ENCODE peak calls at places on chromosomes 2 and 18, in nine cellular contexts. E is astrocyte of the spinal cord; R is amygdala; D is activated CD8-positive, alpha-beta memory T cell treated with anti-CD3 and anti-CD28 coated beads for 48 hours; F is putamen; J is ovary; M is cardiac muscle cell; H is pancreas; U is GM04504. V is an unnamed sample.

GRCh38 chr18:43034683-43035500 is 80.6 kb downstream of the RIT2 start:
- DNase-seq in M (no peak), F (no peak), U (no peak), E (no peak), J (no peak), D (no peak), R (no peak), H (no peak), V (no peak)

GRCh38 chr2:238851751-238852150 is 3.9 kb downstream of the TWIST2 start:
- DNase-seq in M (no peak), D (no peak), J (no peak), R (no peak), U (no peak), E (no peak), F (no peak), H (no peak), V (no peak)

GRCh38 chr2:237242091-237242536 is 156.4 kb downstream of the COPS8 start:
- DNase-seq in J (no peak), R (no peak), H (no peak), F (no peak), E (no peak), M (no peak), D (no peak), U (no peak), V (no peak)

GRCh38 chr18:58362027-58362575 is 266.8 kb downstream of the ALPK2 start:
- DNase-seq in M (peak; percentile 93), D (no peak), F (peak; percentile 53), E (peak; percentile 95), H (no peak), R (peak; percentile 10), U (peak; percentile 85), J (peak; percentile 66), V (no peak)

GRCh38 chr2:71852141-71852711 is 295.4 kb downstream of the CYP26B1 start:
- DNase-seq in U (no peak), D (no peak), J (no peak), R (no peak), E (no peak), M (peak; percentile 51), F (no peak), H (no peak), V (no peak)

GRCh38 chr2:181752301-181752700 is 72.0 kb upstream of the NEUROD1 start:
- DNase-seq in J (no peak), H (no peak), R (no peak), U (no peak), M (peak; percentile 24), F (no peak), D (no peak), E (no peak), V (no peak)

GRCh38 chr2:36357506-36358316 is 2.1 kb downstream of the CRIM1 start:
- DNase-seq in J (peak; percentile 56), U (no peak), E (peak; percentile 88), M (peak; percentile 76), F (peak; percentile 68), H (no peak), R (peak; percentile 14), D (peak; percentile 10), V (no peak)

GRCh38 chr2:61887684-61888303 is 662 bp downstream of the CCT4 start:
- DNase-seq in M (peak; percentile 53), U (peak; percentile 12), J (no peak), F (no peak), H (no peak), E (peak; percentile 38), D (no peak), R (no peak), V (no peak)

GRCh38 chr2:180442860-180443644 is 436.0 kb upstream of the CWC22 start:
- DNase-seq in H (no peak), F (no peak), M (no peak), E (no peak), J (no peak), D (no peak), R (no peak), U (no peak), V (no peak)

GRCh38 chr18:48949606-48950535 is 894 bp downstream of the SMAD7 start:
- DNase-seq in F (no peak), U (no peak), R (no peak), J (no peak), H (peak; percentile 58), M (peak; percentile 66), D (no peak), E (peak; percentile 53), V (no peak)

GRCh38 chr2:147045113-147045512 is 799.7 kb upstream of the ACVR2A start:
- DNase-seq in H (peak; percentile 55), M (peak; percentile 81), E (peak; percentile 57), U (no peak), R (no peak), J (no peak), D (no peak), F (peak; percentile 14), V (no peak)

GRCh38 chr2:238947920-238948710 is 100.2 kb downstream of the TWIST2 start:
- DNase-seq in F (no peak), E (peak; percentile 87), M (peak; percentile 62), R (no peak), U (peak; percentile 85), J (peak; percentile 62), H (no peak), D (no peak), V (no peak)

GRCh38 chr2:85584857-85585780 is 888 bp downstream of the VAMP5 start:
- DNase-seq in J (no peak), R (no peak), M (peak; percentile 64), F (no peak), U (peak; percentile 43), E (peak; percentile 27), D (no peak), H (peak; percentile 87), V (no peak)

GRCh38 chr18:56221195-56222065 is 417.0 kb downstream of the TXNL1 start:
- DNase-seq in R (no peak), H (peak; percentile 78), E (no peak), M (no peak), F (no peak), U (no peak), D (no peak), J (no peak), V (no peak)

GRCh38 chr2:26887142-26887541 is 39.2 kb downstream of the DPYSL5 start:
- DNase-seq in U (no peak), J (no peak), H (no peak), F (no peak), R (no peak), M (no peak), E (no peak), D (no peak), V (no peak)

GRCh38 chr2:15943914-15944313 is 3.6 kb downstream of the MYCN start:
- DNase-seq in H (no peak), D (no peak), M (peak; percentile 51), E (no peak), U (no peak), F (peak; percentile 73), J (no peak), R (peak; percentile 38), V (no peak)

GRCh38 chr2:62447411-62447810 is 58.6 kb downstream of the TMEM17 start:
- DNase-seq in F (no peak), J (no peak), U (no peak), D (no peak), M (no peak), R (no peak), H (no peak), E (no peak), V (no peak)

GRCh38 chr18:3269241-3269640 is 7.3 kb downstream of the MYL12B start:
- DNase-seq in D (no peak), F (no peak), M (no peak), H (no peak), U (peak; percentile 59), R (no peak), J (no peak), E (no peak), V (no peak)

GRCh38 chr2:84991404-84992151 is 20.6 kb downstream of the KCMF1 start:
- DNase-seq in H (no peak), F (no peak), J (no peak), U (peak; percentile 90), D (no peak), E (peak; percentile 52), M (peak; percentile 33), R (no peak), V (no peak)

GRCh38 chr2:239722760-239723448 is 302.2 kb downstream of the NDUFA10 start:
- DNase-seq in J (no peak), R (no peak), E (no peak), M (no peak), U (no peak), D (no peak), F (no peak), H (no peak), V (no peak)

GRCh38 chr18:49612515-49613033 is 50.7 kb downstream of the LIPG start:
- DNase-seq in U (no peak), H (no peak), E (no peak), D (no peak), F (no peak), R (no peak), M (no peak), J (no peak), V (no peak)

GRCh38 chr2:198054299-198054698 is 249.9 kb downstream of the PLCL1 start:
- DNase-seq in E (peak; percentile 47), R (no peak), U (peak; percentile 28), F (peak; percentile 31), D (no peak), J (peak; percentile 22), H (no peak), M (peak; percentile 49), V (no peak)

GRCh38 chr18:7980136-7980535 is 413.0 kb downstream of the PTPRM start:
- DNase-seq in U (no peak), E (no peak), J (no peak), M (no peak), D (no peak), H (no peak), F (no peak), R (no peak), V (no peak)

GRCh38 chr2:37869304-37869703 is 55.8 kb upstream of the RMDN2 start:
- DNase-seq in R (no peak), H (no peak), E (no peak), U (no peak), F (no peak), D (no peak), M (no peak), J (no peak), V (no peak)

GRCh38 chr2:181309161-181309560 is 148.0 kb upstream of the ITGA4 start:
- DNase-seq in D (no peak), R (no peak), M (no peak), E (no peak), J (no peak), F (no peak), H (no peak), U (no peak), V (no peak)

GRCh38 chr2:163987175-163987574 is 251.4 kb upstream of the FIGN start:
- DNase-seq in M (no peak), H (no peak), J (no peak), R (no peak), D (no peak), E (no peak), U (no peak), F (no peak), V (no peak)

GRCh38 chr2:227862741-227863588 is 8.5 kb upstream of the DAW1 start:
- DNase-seq in E (peak; percentile 77), U (peak; percentile 55), H (no peak), M (peak; percentile 93), R (no peak), D (no peak), F (peak; percentile 51), J (no peak), V (no peak)

GRCh38 chr2:137828624-137829023 is 135.6 kb upstream of the HNMT start:
- DNase-seq in J (no peak), D (no peak), F (no peak), U (no peak), M (no peak), R (no peak), E (no peak), H (no peak), V (no peak)

GRCh38 chr2:97785818-97786217 is 72.4 kb downstream of the ZAP70 start:
- DNase-seq in J (no peak), M (peak; percentile 24), R (no peak), D (no peak), H (no peak), E (no peak), F (no peak), U (no peak), V (no peak)

GRCh38 chr2:233440314-233440713 is 86.0 kb downstream of the DGKD start:
- DNase-seq in D (no peak), R (no peak), J (no peak), H (no peak), E (no peak), U (no peak), M (no peak), F (no peak), V (no peak)

GRCh38 chr2:24743914-24744313 is 49.3 kb downstream of the PTRHD1 start:
- DNase-seq in M (no peak), J (no peak), E (no peak), R (no peak), F (peak; percentile 12), D (no peak), U (no peak), H (no peak), V (no peak)